ENCODE peak calls at places on chromosomes 12 and 14, in five cellular contexts. L, A, T, V and X are unnamed samples.

GRCh38 chr12:63874897-63875296 is 30.4 kb downstream of the SRGAP1 start:
- DNase-seq in L (no peak), A (no peak), T (no peak), V (no peak), X (no peak)

GRCh38 chr14:53509845-53510244 is 356.7 kb upstream of the DDHD1 start:
- DNase-seq in L (no peak), A (no peak), T (no peak), V (no peak), X (no peak)

GRCh38 chr14:79581912-79582576 is 629.3 kb downstream of the DIO2 start:
- DNase-seq in L (no peak), A (no peak), T (no peak), V (no peak), X (no peak)

GRCh38 chr12:124563401-124563800 is 4.0 kb downstream of the NCOR2 start:
- DNase-seq in L (no peak), A (no peak), T (no peak), V (no peak), X (no peak)

GRCh38 chr14:58705066-58705465 is 67.3 kb downstream of the DACT1 start:
- DNase-seq in L (no peak), A (no peak), T (no peak), V (no peak), X (no peak)

GRCh38 chr12:2640709-2641108 is 154.1 kb upstream of the FKBP4 start:
- DNase-seq in L (no peak), A (no peak), T (no peak), V (no peak), X (peak; percentile 11)

GRCh38 chr12:131390408-131391100 is 320.3 kb upstream of the SFSWAP start:
- DNase-seq in L (peak; percentile 78), A (no peak), T (peak; percentile 46), V (no peak), X (peak; percentile 74)

GRCh38 chr12:123388218-123388947 is 4.5 kb downstream of the KMT5A start:
- DNase-seq in L (peak; percentile 64), A (peak; percentile 58), T (peak; percentile 86), V (peak; percentile 21), X (peak; percentile 62)

GRCh38 chr12:56995201-56995929 is 11.0 kb downstream of the ZBTB39 start:
- DNase-seq in L (peak; percentile 41), A (no peak), T (no peak), V (no peak), X (no peak)

GRCh38 chr12:98002887-98003493 is 512.4 kb upstream of the TMPO start:
- DNase-seq in L (peak; percentile 75), A (peak; percentile 36), T (peak; percentile 23), V (no peak), X (peak; percentile 69)

GRCh38 chr14:36823651-36824050 is 162.0 kb downstream of the PAX9 start:
- DNase-seq in L (no peak), A (no peak), T (no peak), V (no peak), X (no peak)

GRCh38 chr14:106657460-106657859 is 1131.1 kb downstream of the TMEM121 start:
- DNase-seq in L (no peak), A (no peak), T (no peak), V (no peak), X (no peak)
- TF ChIP-seq CTCF in L (no peak), A (peak; percentile 40), T (peak; percentile 10), V (peak; percentile 68), X (no peak)

GRCh38 chr12:6868211-6869048 is 1.1 kb downstream of the TPI1 start:
- DNase-seq in L (peak; percentile 52), A (no peak), T (no peak), V (no peak), X (no peak)

GRCh38 chr12:6863586-6864321 is 3.6 kb upstream of the TPI1 start:
- DNase-seq in L (no peak), A (no peak), T (no peak), V (no peak), X (no peak)

GRCh38 chr12:6866920-6867406 is 368 bp upstream of the TPI1 start:
- DNase-seq in L (peak; percentile 86), A (no peak), T (no peak), V (no peak), X (peak; percentile 32)

GRCh38 chr12:6867407-6868210 is at the start of gene TPI1:
- DNase-seq in L (peak; percentile 67), A (peak; percentile 39), T (peak; percentile 79), V (peak; percentile 23), X (peak; percentile 79)

GRCh38 chr12:6866163-6866919 is 990 bp upstream of the TPI1 start:
- DNase-seq in L (peak; percentile 68), A (no peak), T (peak; percentile 65), V (no peak), X (peak; percentile 56)
- TF ChIP-seq ATF2 in L (no peak), A (no peak), T (no peak), V (no peak), X (no peak)

DNA sequence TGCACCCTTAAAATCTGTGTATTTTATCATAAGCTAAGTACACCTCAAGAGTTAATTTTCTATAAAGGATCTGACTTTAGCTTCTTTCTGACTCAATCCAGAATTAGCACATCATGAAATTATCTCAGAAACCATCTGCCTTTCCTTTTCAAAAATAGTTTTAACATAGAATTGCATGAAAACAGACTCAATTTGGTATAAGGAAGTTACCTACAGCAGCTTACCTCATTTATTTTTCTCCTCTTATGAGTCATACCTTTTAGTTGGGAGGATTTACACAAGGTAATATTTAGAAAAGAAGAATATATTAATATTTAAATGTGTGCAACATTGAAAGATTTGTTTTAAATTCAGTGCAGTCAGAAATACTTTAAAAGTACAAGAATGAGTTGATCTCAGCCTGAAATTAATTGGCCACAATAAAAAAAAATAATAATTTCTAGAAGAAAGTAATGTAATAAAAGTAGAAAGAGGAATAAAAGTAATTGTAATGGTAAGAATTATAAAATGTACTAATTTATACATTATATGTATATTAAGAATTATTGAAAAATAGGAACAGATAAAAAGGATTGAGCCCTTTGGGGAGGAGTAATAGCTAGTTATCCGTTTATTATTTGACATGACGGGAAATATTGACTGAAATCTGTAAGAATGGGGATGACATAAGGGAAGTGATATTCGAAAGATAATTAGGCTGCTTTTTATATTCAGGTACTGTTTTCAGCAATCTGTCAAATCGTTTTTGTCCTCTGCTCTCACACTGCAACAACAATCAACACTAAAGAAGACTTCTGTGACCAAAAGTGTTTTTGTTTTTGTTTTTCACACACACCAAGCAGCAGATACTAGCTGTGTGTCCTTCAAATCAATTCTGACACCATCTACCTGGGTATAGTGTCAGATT is 20.5 kb downstream of the ADAM21 start:
- DNase-seq in L (no peak), A (no peak), T (no peak), V (peak; percentile 20), X (no peak)
- TF ChIP-seq CTCF in L (no peak), A (no peak), T (no peak), V (no peak), X (no peak)

GRCh38 chr12:99522456-99522855 is 125.1 kb upstream of the GARIN6 start:
- DNase-seq in L (no peak), A (no peak), T (no peak), V (no peak), X (no peak)

GRCh38 chr12:99528478-99528877 is 119.1 kb upstream of the GARIN6 start:
- DNase-seq in L (no peak), A (no peak), T (no peak), V (no peak), X (no peak)

GRCh38 chr12:99521664-99522063 is 125.9 kb upstream of the GARIN6 start:
- DNase-seq in L (no peak), A (no peak), T (no peak), V (no peak), X (no peak)

DNA sequence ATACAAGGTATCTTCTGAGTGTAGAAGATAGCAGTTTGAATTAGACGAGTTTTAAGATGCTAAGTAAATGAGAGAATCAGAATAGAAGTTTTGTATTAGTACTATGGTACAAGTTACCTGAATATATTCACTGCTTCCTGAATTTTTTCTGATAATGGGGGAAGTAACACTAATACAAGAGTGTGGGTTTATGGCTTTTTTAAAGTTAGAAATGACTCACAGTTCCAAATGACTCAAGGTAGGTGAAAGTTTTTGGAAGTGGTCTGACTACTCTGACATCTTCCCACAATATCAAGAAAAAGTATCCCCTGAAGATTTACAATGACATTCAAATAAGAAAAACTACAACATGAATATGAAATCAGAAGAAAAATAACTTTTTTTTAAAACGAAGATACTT is 123.7 kb upstream of the GARIN6 start:
- DNase-seq in L (no peak), A (no peak), T (no peak), V (no peak), X (no peak)
- TF ChIP-seq ATF2 in L (no peak), A (no peak), T (no peak), V (no peak), X (no peak)

DNA sequence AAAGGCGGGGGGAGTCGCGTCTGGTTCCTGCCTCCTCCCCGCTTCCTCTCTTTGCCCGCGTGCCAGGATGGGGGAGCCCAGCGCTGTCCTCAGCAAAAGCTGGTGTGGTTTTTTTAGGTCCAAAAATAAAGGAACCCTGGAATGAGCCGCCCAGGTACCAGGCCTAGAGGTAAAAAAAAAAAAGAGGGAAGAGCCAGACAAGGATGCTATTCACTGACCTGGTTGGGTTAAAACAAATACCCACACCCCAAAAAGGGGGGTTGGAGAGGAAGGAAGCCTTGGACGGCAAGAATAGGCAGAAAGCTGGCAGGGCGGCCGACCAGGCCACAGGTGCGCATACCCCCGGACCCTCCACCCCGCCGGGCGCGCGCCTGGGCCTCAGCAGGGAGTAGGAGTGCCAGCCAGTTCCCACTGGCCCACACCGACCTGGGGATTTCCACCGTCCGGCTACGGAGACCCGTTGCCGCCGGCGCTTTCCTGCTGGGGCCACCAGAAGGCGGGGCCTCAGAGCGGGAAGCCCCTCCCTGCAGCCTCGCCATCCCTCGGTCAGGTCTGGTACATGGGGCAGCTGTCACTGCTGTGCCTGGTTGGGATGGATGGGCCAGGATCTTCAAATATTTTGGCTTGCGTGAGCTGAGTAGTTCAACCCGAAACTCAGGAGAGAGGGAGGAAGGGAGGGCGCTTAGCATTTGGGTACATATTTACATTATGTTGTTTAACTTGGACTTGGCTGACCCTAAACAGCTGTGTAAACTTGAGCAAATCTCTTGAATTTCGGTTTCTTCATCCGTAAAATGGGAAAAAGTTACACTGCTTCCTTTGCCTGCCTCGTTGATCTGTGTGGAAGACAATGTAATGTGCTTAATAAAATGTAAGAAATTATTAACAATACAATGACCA is 5.4 kb upstream of the IRF2BPL start:
- DNase-seq in L (peak; percentile 90), A (peak; percentile 81), T (no peak), V (peak; percentile 72), X (peak; percentile 95)
- TF ChIP-seq CTCF in L (no peak), A (no peak), T (no peak), V (no peak), X (no peak)

GRCh38 chr12:16530268-16530865 is 75.6 kb downstream of the LMO3 start:
- DNase-seq in L (no peak), A (no peak), T (no peak), V (no peak), X (no peak)

GRCh38 chr12:16531623-16532022 is 74.3 kb downstream of the LMO3 start:
- DNase-seq in L (no peak), A (no peak), T (no peak), V (no peak), X (no peak)

GRCh38 chr12:16524378-16524777 is 81.6 kb downstream of the LMO3 start:
- DNase-seq in L (no peak), A (no peak), T (no peak), V (no peak), X (no peak)

GRCh38 chr12:16523570-16524331 is 82.2 kb downstream of the LMO3 start:
- DNase-seq in L (no peak), A (no peak), T (no peak), V (no peak), X (no peak)

DNA sequence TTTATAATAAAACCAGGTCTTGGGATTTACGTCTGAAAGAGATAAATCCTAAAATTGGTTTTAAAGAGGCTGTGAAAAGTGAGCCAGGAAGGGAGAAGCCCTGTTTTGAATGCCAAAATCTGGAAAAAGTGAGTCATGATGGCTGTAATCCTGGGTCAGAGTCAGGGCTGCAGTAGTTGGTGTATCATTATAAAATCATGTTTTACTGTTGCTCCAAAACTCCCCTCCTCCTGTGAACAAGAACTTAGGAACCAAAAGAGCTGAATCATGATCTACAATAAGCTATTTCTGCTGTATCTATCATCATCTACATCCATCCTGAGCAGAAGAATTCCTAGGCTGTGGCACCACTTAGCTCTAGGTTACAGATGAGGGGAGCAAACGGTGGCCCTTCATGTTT is 79.3 kb downstream of the LMO3 start:
- DNase-seq in L (no peak), A (no peak), T (no peak), V (no peak), X (no peak)
- TF ChIP-seq ATF2 in L (no peak), A (no peak), T (no peak), V (no peak), X (no peak)